ENCODE peak calls at places on chromosomes 12 and 14, in five cellular contexts. N, U, I, E and Y are unnamed samples.

GRCh38 chr12:14193623-14194022 is 171.9 kb upstream of the ATF7IP start:
- DNase-seq in N (no peak), U (no peak), I (no peak), E (no peak), Y (no peak)

GRCh38 chr12:91877022-91877421 is 268.6 kb downstream of the BTG1 start:
- DNase-seq in N (peak; percentile 18), U (no peak), I (peak; percentile 63), E (peak; percentile 86), Y (peak; percentile 46)

GRCh38 chr12:67354966-67355365 is 85.8 kb downstream of the CAND1 start:
- DNase-seq in N (peak; percentile 38), U (no peak), I (no peak), E (no peak), Y (no peak)

GRCh38 chr12:57235012-57235727 is 5.7 kb downstream of the SHMT2 start:
- DNase-seq in N (no peak), U (no peak), I (peak; percentile 91), E (no peak), Y (peak; percentile 96)

GRCh38 chr12:32586390-32586789 is 92.7 kb upstream of the DNM1L start:
- DNase-seq in N (peak; percentile 68), U (no peak), I (no peak), E (no peak), Y (no peak)

GRCh38 chr12:133058203-133059125 is 21.2 kb downstream of the ZNF84 start:
- DNase-seq in N (no peak), U (no peak), I (no peak), E (no peak), Y (no peak)

GRCh38 chr12:32455607-32456063 is 56.3 kb downstream of the FGD4 start:
- DNase-seq in N (peak; percentile 65), U (peak; percentile 69), I (peak; percentile 31), E (no peak), Y (no peak)

GRCh38 chr14:104386281-104386841 is 193.2 kb upstream of the C14orf180 start:
- DNase-seq in N (no peak), U (no peak), I (peak; percentile 34), E (no peak), Y (peak; percentile 26)

GRCh38 chr14:84554136-84554535 is 975.8 kb upstream of the FLRT2 start:
- DNase-seq in N (no peak), U (no peak), I (no peak), E (no peak), Y (no peak)

GRCh38 chr14:30389134-30389900 is 169.6 kb upstream of the G2E3 start:
- DNase-seq in N (peak; percentile 5), U (no peak), I (no peak), E (no peak), Y (peak; percentile 51)

GRCh38 chr12:54040148-54040494 is 7.3 kb downstream of the HOXC5 start:
- DNase-seq in N (no peak), U (no peak), I (peak; percentile 73), E (no peak), Y (no peak)

GRCh38 chr12:125773033-125773432 is 707.8 kb downstream of the AACS start:
- DNase-seq in N (no peak), U (peak; percentile 51), I (peak; percentile 91), E (no peak), Y (no peak)

DNA sequence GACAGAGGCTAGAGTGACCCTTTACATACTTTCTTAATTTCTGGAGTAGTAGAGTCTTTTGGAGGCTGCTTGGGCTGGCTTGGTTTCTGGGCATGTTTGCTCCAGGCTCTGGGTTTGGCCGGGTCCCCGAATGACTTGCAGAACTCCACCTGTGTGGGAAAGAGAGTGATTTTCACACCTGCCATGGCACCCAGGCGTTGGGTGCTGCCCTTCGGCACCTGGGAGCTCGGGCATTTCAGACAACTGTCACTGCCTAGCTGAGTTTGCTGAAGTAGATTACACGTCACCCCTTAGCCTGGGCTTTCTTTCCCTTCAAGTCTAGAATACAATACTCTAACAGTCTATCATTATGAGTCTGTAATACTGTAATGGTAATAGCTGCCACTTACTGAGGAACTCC is 6.1 kb downstream of the RBM19 start:
- DNase-seq in N (no peak), U (no peak), I (no peak), E (no peak), Y (no peak)
- H3K36me3 ChIP-seq in N (peaks cover 22% of the 10 kb centered on the region), U (peaks cover 12% of the 10 kb centered on the region), I (peaks cover 63% of the 10 kb centered on the region), E (peaks cover 55% of the 10 kb centered on the region), Y (no peaks in the 10 kb centered on the region)

DNA sequence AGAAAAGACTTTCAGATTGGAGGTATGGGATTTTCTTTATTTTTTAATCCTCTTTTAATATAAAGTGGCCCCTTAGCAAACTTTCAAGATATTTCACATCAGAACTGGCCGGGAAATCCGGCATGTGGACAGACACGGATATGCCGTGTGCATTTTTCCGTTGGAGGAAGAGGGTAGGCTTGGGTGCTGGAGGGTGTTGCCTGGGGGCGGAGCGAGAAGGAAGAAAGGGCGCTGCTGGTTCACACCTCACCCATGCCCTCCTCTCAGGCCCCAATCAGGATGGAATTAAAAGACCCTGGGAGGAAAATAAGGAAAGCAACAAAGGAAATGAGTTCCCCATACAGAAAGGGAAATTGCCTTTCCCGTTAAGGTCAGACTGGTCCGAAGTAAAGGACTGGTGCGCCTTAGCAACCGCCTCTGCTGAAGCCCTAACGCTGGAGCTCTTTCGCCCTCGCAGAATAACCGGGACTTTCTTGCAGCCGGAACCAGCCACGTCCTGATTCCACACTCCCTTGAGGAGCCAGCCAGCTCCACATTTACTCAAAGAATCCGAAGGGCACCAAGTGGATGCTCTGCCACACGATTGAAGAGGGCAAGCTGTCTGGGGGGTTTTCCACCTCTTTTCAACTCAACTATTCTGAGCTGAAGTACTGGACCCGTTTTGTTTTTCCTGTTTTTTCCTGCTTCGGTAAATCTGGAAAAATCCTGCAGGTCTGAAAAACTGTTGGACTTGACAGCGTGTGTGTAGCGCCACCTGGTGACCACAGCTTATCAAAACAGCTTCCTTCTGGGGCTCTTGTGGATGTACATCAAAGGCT is 37.8 kb upstream of the BCL2L14 start:
- DNase-seq in N (peak; percentile 74), U (peak; percentile 81), I (peak; percentile 94), E (peak; percentile 85), Y (peak; percentile 78)
- H3K27ac ChIP-seq in N (peak overlapping the region; percentile 38), U (no peak overlapping the region), I (no peak overlapping the region), E (no peak overlapping the region), Y (peak overlapping the region; percentile 65)

DNA sequence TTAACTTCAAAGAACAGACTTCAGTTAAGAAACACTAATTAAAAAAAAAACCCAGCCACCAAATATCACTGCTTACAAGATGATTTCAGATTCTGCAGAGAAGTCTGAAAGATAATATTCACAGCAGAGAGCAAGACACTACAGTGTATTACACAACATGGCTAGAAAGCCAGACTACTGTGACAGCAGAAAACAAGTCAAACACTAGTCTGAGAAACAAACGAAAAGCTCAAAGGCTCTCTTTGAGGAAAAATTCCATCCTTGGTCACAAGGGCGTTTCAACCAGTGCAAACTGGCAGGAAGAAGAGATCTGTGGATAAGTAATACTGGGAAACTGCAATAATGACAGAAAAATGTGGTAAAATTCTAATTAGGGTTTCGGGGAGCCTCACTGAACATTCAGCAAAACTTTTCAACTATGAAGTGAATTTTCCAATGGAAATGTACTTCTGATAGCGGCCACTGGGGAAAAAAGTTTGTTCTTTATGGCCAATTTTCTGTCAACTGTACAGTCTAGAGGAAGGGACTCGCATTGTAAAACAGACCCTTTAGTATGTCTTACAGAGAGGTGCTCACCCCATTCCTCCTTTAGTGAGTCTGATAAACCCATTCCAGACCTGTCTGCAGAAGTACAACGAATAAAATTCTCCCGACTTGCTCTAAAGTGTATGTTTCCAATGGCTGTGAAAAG is 50.4 kb downstream of the ACADS start:
- DNase-seq in N (peak; percentile 8), U (no peak), I (no peak), E (no peak), Y (no peak)
- TF ChIP-seq CTCF in N (peak; percentile 18), U (peak; percentile 17), I (peak; percentile 53), E (no peak), Y (no peak)

DNA sequence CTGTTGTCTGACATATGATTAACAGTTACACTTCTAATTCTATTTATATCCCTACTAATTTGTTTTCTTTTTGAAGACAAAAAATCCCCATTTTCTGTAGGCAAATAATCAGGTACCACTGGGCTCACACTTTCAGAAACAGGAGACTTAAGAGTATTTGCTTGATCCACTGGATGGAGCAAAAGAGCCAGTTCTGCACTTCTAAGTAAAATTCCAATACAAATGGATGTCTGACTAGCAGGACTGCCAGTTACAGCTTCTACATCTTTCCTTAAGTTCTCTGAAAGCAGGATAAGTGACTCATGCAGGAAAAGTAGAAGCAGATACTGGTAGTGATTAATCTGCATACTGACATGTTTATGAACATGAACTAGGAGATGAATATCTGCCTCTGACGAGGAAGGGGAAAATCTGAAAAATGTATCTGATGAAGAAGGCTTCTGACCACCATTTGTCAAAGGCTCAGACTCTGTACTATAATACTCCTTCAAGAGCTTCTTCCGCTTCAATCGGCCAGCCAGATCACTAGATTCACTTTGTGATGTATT is 73.8 kb upstream of the ANKS1B start:
- DNase-seq in N (peak; percentile 97), U (peak; percentile 0), I (no peak), E (no peak), Y (no peak)
- H3K36me3 ChIP-seq in N (peaks cover 8% of the 10 kb centered on the region), U (peaks cover 29% of the 10 kb centered on the region), I (peaks cover 80% of the 10 kb centered on the region), E (no peaks in the 10 kb centered on the region), Y (no peaks in the 10 kb centered on the region)

DNA sequence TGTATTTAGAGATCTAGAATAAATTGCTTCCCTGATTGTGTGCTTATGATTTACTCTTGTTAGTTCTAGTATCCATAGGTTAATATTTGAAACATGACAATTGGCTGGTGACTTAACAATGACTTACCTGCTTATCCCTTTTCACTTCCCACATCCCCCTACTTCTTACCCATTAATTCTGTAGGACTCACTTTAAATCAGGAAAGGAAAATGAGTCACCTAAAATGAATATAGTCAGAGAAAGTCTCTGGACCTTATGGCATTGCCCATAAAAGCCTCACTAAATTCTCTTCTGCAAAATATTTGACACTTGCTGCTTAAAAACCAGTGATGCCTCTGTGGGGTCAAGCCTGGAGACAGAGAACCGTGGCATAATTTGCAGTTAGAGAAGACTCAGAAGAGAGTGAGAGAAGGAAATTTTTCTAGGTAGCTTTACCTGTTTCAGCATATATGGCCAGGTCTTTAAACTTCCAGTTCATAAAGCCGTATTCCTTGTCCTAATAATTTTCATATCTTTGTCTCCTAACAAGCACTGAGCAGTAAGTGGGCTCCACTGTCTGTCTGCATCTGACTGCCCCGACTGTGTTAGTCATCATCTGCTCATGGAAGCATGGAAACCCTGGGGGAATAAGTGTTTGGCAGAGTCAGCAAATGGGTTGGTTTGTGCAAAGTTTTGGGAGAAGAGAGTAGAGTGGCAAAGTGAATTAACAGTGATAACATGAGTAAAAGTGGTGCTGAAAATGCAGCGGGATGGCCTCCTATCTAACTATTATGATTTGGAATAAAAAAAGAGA is 294.4 kb downstream of the AKAP6 start:
- DNase-seq in N (no peak), U (no peak), I (no peak), E (no peak), Y (no peak)
- H3K27ac ChIP-seq in N (no peak overlapping the region), U (no peak overlapping the region), I (no peak overlapping the region), E (no peak overlapping the region), Y (no peak overlapping the region)

DNA sequence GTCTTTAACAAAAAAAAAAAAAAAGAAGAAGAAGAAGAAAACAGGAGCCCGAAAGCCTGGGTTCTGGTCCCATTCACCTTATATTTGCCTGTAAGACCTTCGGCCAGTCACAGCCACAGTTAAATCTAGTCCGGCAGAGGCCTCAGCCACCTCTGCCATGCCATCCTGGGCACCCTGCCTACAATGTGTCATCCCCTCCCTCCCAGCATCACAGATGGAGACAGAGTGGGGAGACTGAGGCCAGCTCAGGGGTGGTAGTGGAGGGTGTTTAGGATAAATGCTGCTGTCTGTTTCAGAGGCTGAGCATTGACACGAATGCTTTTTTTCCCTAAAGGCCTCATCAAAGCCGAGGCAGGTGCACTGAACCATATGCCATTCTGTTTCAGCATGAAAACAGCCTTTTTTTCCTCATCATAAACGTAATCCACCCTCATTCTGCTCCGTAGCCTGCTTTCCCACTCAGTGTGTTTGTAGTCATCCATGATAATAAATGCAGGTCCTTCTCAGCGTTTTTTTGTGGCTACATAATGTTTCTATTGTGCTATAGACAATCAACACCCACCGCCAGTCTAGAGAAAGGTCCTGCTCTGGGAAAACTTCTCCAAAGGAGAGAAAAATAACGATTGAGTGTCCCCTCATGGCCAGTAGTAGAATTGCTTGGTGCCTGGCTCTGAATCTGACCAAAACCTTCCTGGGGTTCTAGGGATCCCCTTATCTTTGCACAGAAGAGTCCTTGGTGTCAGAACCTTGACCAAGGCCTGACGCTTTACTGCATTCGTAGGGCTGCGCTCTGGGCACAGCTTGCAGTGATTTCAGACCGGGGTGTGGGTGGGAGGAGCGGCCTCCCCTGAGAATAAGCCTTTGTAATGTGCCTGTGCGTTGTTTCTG is 41.1 kb upstream of the TSPAN9 start:
- DNase-seq in N (no peak), U (peak; percentile 34), I (peak; percentile 51), E (no peak), Y (no peak)
- TF ChIP-seq CTCF in N (peak; percentile 42), U (peak; percentile 53), I (peak; percentile 79), E (no peak), Y (no peak)